ENCODE peak calls at places on chromosome 14, in ten cellular contexts. One of them, this sample, is unnamed.

GRCh38 chr14:51776102-51776894 is 84.1 kb upstream of the GNG2 start:
- DNase-seq in endodermal cell: peak; percentile 92
- DNase-seq in neural progenitor cell: peak; percentile 83
- DNase-seq in Peyer's patch: no peak
- DNase-seq in GM23248: peak; percentile 80
- DNase-seq in prostate gland: peak; percentile 25
- DNase-seq in right lobe of liver: no peak
- DNase-seq in heart left ventricle: peak; percentile 60
- DNase-seq in CD8-positive, alpha-beta memory T cell: no peak
- DNase-seq in IMR-90: peak; percentile 68
- DNase-seq in this sample: peak; percentile 71

GRCh38 chr14:32934891-32935633 is 3.6 kb upstream of the NPAS3 start:
- DNase-seq in right lobe of liver: no peak
- DNase-seq in Peyer's patch: no peak
- DNase-seq in GM23248: peak; percentile 25
- DNase-seq in neural progenitor cell: peak; percentile 57
- DNase-seq in heart left ventricle: no peak
- DNase-seq in endodermal cell: peak; percentile 66
- DNase-seq in CD8-positive, alpha-beta memory T cell: no peak
- DNase-seq in IMR-90: no peak
- DNase-seq in prostate gland: no peak
- DNase-seq in this sample: peak; percentile 47

GRCh38 chr14:96754845-96755184 is 42.4 kb upstream of the VRK1 start:
- DNase-seq in Peyer's patch: no peak
- DNase-seq in CD8-positive, alpha-beta memory T cell: no peak
- DNase-seq in endodermal cell: peak; percentile 95
- DNase-seq in right lobe of liver: no peak
- DNase-seq in prostate gland: no peak
- DNase-seq in GM23248: no peak
- DNase-seq in IMR-90: no peak
- DNase-seq in heart left ventricle: no peak
- DNase-seq in neural progenitor cell: peak; percentile 81
- DNase-seq in this sample: no peak

GRCh38 chr14:58690801-58691516 is 53.2 kb downstream of the DACT1 start:
- DNase-seq in neural progenitor cell: no peak
- DNase-seq in Peyer's patch: no peak
- DNase-seq in prostate gland: no peak
- DNase-seq in right lobe of liver: no peak
- DNase-seq in CD8-positive, alpha-beta memory T cell: no peak
- DNase-seq in GM23248: no peak
- DNase-seq in IMR-90: no peak
- DNase-seq in endodermal cell: no peak
- DNase-seq in heart left ventricle: no peak
- DNase-seq in this sample: peak; percentile 37

GRCh38 chr14:58712357-58712756 is 74.6 kb downstream of the DACT1 start:
- DNase-seq in CD8-positive, alpha-beta memory T cell: no peak
- DNase-seq in heart left ventricle: no peak
- DNase-seq in IMR-90: peak; percentile 33
- DNase-seq in prostate gland: no peak
- DNase-seq in endodermal cell: no peak
- DNase-seq in right lobe of liver: no peak
- DNase-seq in GM23248: no peak
- DNase-seq in Peyer's patch: no peak
- DNase-seq in neural progenitor cell: no peak
- DNase-seq in this sample: peak; percentile 55

GRCh38 chr14:34231626-34232025 is 230.4 kb downstream of the SPTSSA start:
- DNase-seq in IMR-90: no peak
- DNase-seq in Peyer's patch: no peak
- DNase-seq in GM23248: no peak
- DNase-seq in heart left ventricle: no peak
- DNase-seq in prostate gland: no peak
- DNase-seq in endodermal cell: no peak
- DNase-seq in right lobe of liver: no peak
- DNase-seq in neural progenitor cell: no peak
- DNase-seq in CD8-positive, alpha-beta memory T cell: no peak
- DNase-seq in this sample: peak; percentile 43

GRCh38 chr14:50333010-50333409 is 20.9 kb downstream of the DMAC2L start:
- DNase-seq in prostate gland: no peak
- DNase-seq in CD8-positive, alpha-beta memory T cell: no peak
- DNase-seq in IMR-90: peak; percentile 86
- DNase-seq in Peyer's patch: no peak
- DNase-seq in endodermal cell: no peak
- DNase-seq in neural progenitor cell: no peak
- DNase-seq in GM23248: peak; percentile 90
- DNase-seq in right lobe of liver: no peak
- DNase-seq in heart left ventricle: peak; percentile 79
- DNase-seq in this sample: peak; percentile 64

GRCh38 chr14:34650786-34651584 is 21.0 kb upstream of the SNX6 start:
- DNase-seq in Peyer's patch: no peak
- DNase-seq in CD8-positive, alpha-beta memory T cell: no peak
- DNase-seq in neural progenitor cell: no peak
- DNase-seq in endodermal cell: no peak
- DNase-seq in heart left ventricle: no peak
- DNase-seq in IMR-90: peak; percentile 100
- DNase-seq in GM23248: peak; percentile 99
- DNase-seq in right lobe of liver: no peak
- DNase-seq in prostate gland: no peak
- DNase-seq in this sample: no peak

GRCh38 chr14:56803816-56804535 is 6.3 kb downstream of the OTX2 start:
- DNase-seq in IMR-90: no peak
- DNase-seq in right lobe of liver: no peak
- DNase-seq in Peyer's patch: no peak
- DNase-seq in heart left ventricle: no peak
- DNase-seq in prostate gland: no peak
- DNase-seq in neural progenitor cell: no peak
- DNase-seq in endodermal cell: peak; percentile 54
- DNase-seq in GM23248: no peak
- DNase-seq in CD8-positive, alpha-beta memory T cell: no peak
- DNase-seq in this sample: no peak

GRCh38 chr14:56799327-56799645 is 11.0 kb downstream of the OTX2 start:
- DNase-seq in heart left ventricle: no peak
- DNase-seq in endodermal cell: no peak
- DNase-seq in neural progenitor cell: no peak
- DNase-seq in right lobe of liver: no peak
- DNase-seq in Peyer's patch: no peak
- DNase-seq in prostate gland: no peak
- DNase-seq in GM23248: no peak
- DNase-seq in IMR-90: no peak
- DNase-seq in CD8-positive, alpha-beta memory T cell: no peak
- DNase-seq in this sample: no peak

GRCh38 chr14:56805201-56805991 is 4.9 kb downstream of the OTX2 start:
- DNase-seq in heart left ventricle: no peak
- DNase-seq in Peyer's patch: no peak
- DNase-seq in IMR-90: no peak
- DNase-seq in GM23248: no peak
- DNase-seq in endodermal cell: peak; percentile 93
- DNase-seq in neural progenitor cell: peak; percentile 86
- DNase-seq in CD8-positive, alpha-beta memory T cell: no peak
- DNase-seq in right lobe of liver: no peak
- DNase-seq in prostate gland: no peak
- DNase-seq in this sample: no peak

GRCh38 chr14:56798447-56799326 is 11.6 kb downstream of the OTX2 start:
- DNase-seq in endodermal cell: peak; percentile 89
- DNase-seq in prostate gland: no peak
- DNase-seq in GM23248: no peak
- DNase-seq in Peyer's patch: no peak
- DNase-seq in heart left ventricle: no peak
- DNase-seq in IMR-90: no peak
- DNase-seq in right lobe of liver: no peak
- DNase-seq in CD8-positive, alpha-beta memory T cell: no peak
- DNase-seq in neural progenitor cell: peak; percentile 82
- DNase-seq in this sample: no peak

DNA sequence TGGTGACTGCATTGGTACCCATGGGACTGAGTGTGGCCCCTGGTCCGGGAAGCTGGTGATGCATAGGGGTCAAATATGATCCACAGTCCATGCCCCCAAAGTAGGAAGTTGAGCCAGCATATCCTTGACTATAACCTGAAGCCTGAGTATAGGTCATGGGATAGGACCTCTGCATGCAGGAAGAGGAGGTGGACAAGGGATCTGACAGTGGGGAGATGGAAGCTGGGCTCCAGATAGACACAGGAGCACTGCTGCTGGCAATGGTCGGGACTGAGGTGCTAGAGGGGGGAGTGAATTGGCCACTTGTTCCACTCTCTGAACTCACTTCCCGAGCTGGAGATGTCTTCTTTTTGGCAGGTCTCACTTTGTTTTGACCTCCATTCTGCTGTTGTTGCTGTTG is 8.4 kb downstream of the OTX2 start:
- DNase-seq in neural progenitor cell: no peak
- DNase-seq in IMR-90: no peak
- DNase-seq in right lobe of liver: no peak
- DNase-seq in Peyer's patch: no peak
- DNase-seq in CD8-positive, alpha-beta memory T cell: no peak
- DNase-seq in prostate gland: no peak
- DNase-seq in endodermal cell: peak; percentile 52
- DNase-seq in heart left ventricle: no peak
- DNase-seq in GM23248: no peak
- DNase-seq in this sample: no peak
- H3K27me3 ChIP-seq in neural progenitor cell: peaks cover 18% of the 10 kb centered on the region
- H3K27me3 ChIP-seq in IMR-90: peaks cover 80% of the 10 kb centered on the region
- H3K27me3 ChIP-seq in right lobe of liver: peaks cover 36% of the 10 kb centered on the region
- H3K27me3 ChIP-seq in Peyer's patch: no peaks in the 10 kb centered on the region
- H3K27me3 ChIP-seq in CD8-positive, alpha-beta memory T cell: peaks cover 28% of the 10 kb centered on the region
- H3K27me3 ChIP-seq in prostate gland: peaks cover 68% of the 10 kb centered on the region
- H3K27me3 ChIP-seq in endodermal cell: peaks cover 10% of the 10 kb centered on the region
- H3K27me3 ChIP-seq in heart left ventricle: peaks cover 78% of the 10 kb centered on the region
- H3K27me3 ChIP-seq in GM23248: peaks cover 89% of the 10 kb centered on the region
- H3K27me3 ChIP-seq in this sample: peaks cover 10% of the 10 kb centered on the region

GRCh38 chr14:92953526-92953925 is 30.6 kb downstream of the CHGA start:
- DNase-seq in endodermal cell: no peak
- DNase-seq in prostate gland: no peak
- DNase-seq in right lobe of liver: peak; percentile 40
- DNase-seq in Peyer's patch: no peak
- DNase-seq in IMR-90: no peak
- DNase-seq in neural progenitor cell: no peak
- DNase-seq in GM23248: no peak
- DNase-seq in heart left ventricle: no peak
- DNase-seq in CD8-positive, alpha-beta memory T cell: no peak
- DNase-seq in this sample: peak; percentile 10

GRCh38 chr14:92952497-92953298 is 29.7 kb downstream of the CHGA start:
- DNase-seq in neural progenitor cell: no peak
- DNase-seq in IMR-90: no peak
- DNase-seq in prostate gland: no peak
- DNase-seq in CD8-positive, alpha-beta memory T cell: no peak
- DNase-seq in right lobe of liver: no peak
- DNase-seq in GM23248: no peak
- DNase-seq in Peyer's patch: no peak
- DNase-seq in heart left ventricle: peak; percentile 83
- DNase-seq in endodermal cell: no peak
- DNase-seq in this sample: peak; percentile 76

GRCh38 chr14:92955381-92955780 is 32.4 kb downstream of the CHGA start:
- DNase-seq in heart left ventricle: no peak
- DNase-seq in right lobe of liver: no peak
- DNase-seq in CD8-positive, alpha-beta memory T cell: no peak
- DNase-seq in Peyer's patch: no peak
- DNase-seq in prostate gland: no peak
- DNase-seq in endodermal cell: no peak
- DNase-seq in IMR-90: no peak
- DNase-seq in neural progenitor cell: no peak
- DNase-seq in GM23248: no peak
- DNase-seq in this sample: peak; percentile 24

GRCh38 chr14:92956961-92957360 is 34.0 kb downstream of the CHGA start:
- DNase-seq in Peyer's patch: no peak
- DNase-seq in prostate gland: no peak
- DNase-seq in heart left ventricle: no peak
- DNase-seq in right lobe of liver: no peak
- DNase-seq in CD8-positive, alpha-beta memory T cell: no peak
- DNase-seq in IMR-90: no peak
- DNase-seq in endodermal cell: no peak
- DNase-seq in neural progenitor cell: no peak
- DNase-seq in GM23248: no peak
- DNase-seq in this sample: peak; percentile 26

DNA sequence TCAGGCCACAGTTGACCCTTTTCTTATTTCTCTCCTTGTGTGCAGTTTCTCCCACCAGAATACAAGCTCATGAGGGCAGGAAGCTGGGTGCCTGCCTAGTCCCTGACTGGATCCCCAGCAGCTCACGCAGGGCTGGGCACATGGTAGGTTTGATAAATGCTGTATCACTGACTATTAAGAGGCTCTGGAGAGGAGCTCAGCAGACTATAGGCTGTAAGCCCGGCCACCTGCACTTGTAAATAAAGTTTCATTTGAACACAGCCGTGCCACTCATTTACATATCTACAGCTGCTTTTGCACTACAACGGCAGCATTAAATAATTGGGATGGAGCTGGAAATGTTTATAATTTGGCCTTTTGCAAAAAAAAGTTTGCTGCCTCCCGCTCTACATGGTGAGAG is 32.0 kb downstream of the CHGA start:
- DNase-seq in prostate gland: no peak
- DNase-seq in neural progenitor cell: no peak
- DNase-seq in GM23248: no peak
- DNase-seq in heart left ventricle: no peak
- DNase-seq in CD8-positive, alpha-beta memory T cell: no peak
- DNase-seq in IMR-90: no peak
- DNase-seq in endodermal cell: no peak
- DNase-seq in Peyer's patch: no peak
- DNase-seq in right lobe of liver: no peak
- DNase-seq in this sample: no peak
- H3K9me3 ChIP-seq in prostate gland: no peaks in the 10 kb centered on the region
- H3K9me3 ChIP-seq in neural progenitor cell: no peaks in the 10 kb centered on the region
- H3K9me3 ChIP-seq in GM23248: no peaks in the 10 kb centered on the region
- H3K9me3 ChIP-seq in heart left ventricle: no peaks in the 10 kb centered on the region
- H3K9me3 ChIP-seq in CD8-positive, alpha-beta memory T cell: no peaks in the 10 kb centered on the region
- H3K9me3 ChIP-seq in IMR-90: no peaks in the 10 kb centered on the region
- H3K9me3 ChIP-seq in endodermal cell: no peaks in the 10 kb centered on the region
- H3K9me3 ChIP-seq in Peyer's patch: no peaks in the 10 kb centered on the region
- H3K9me3 ChIP-seq in right lobe of liver: no peaks in the 10 kb centered on the region
- H3K9me3 ChIP-seq in this sample: no peaks in the 10 kb centered on the region

GRCh38 chr14:104422301-104423223 is 157.0 kb upstream of the C14orf180 start:
- DNase-seq in prostate gland: peak; percentile 73
- DNase-seq in heart left ventricle: no peak
- DNase-seq in GM23248: no peak
- DNase-seq in IMR-90: no peak
- DNase-seq in Peyer's patch: no peak
- DNase-seq in right lobe of liver: no peak
- DNase-seq in neural progenitor cell: no peak
- DNase-seq in CD8-positive, alpha-beta memory T cell: no peak
- DNase-seq in endodermal cell: no peak
- DNase-seq in this sample: no peak
- H3K27me3 ChIP-seq in prostate gland: peaks cover 2% of the 10 kb centered on the region
- H3K27me3 ChIP-seq in heart left ventricle: no peaks in the 10 kb centered on the region
- H3K27me3 ChIP-seq in GM23248: no peaks in the 10 kb centered on the region
- H3K27me3 ChIP-seq in IMR-90: no peaks in the 10 kb centered on the region
- H3K27me3 ChIP-seq in Peyer's patch: no peaks in the 10 kb centered on the region
- H3K27me3 ChIP-seq in right lobe of liver: no peaks in the 10 kb centered on the region
- H3K27me3 ChIP-seq in neural progenitor cell: no peaks in the 10 kb centered on the region
- H3K27me3 ChIP-seq in CD8-positive, alpha-beta memory T cell: no peaks in the 10 kb centered on the region
- H3K27me3 ChIP-seq in endodermal cell: no peaks in the 10 kb centered on the region
- H3K27me3 ChIP-seq in this sample: no peaks in the 10 kb centered on the region

GRCh38 chr14:66477567-66477966 is 8.6 kb upstream of the CCDC196 start:
- DNase-seq in Peyer's patch: no peak
- DNase-seq in IMR-90: no peak
- DNase-seq in GM23248: no peak
- DNase-seq in right lobe of liver: no peak
- DNase-seq in prostate gland: no peak
- DNase-seq in heart left ventricle: no peak
- DNase-seq in endodermal cell: no peak
- DNase-seq in CD8-positive, alpha-beta memory T cell: no peak
- DNase-seq in neural progenitor cell: no peak
- DNase-seq in this sample: no peak

GRCh38 chr14:66476964-66477363 is 9.2 kb upstream of the CCDC196 start:
- DNase-seq in IMR-90: peak; percentile 9
- DNase-seq in neural progenitor cell: no peak
- DNase-seq in endodermal cell: no peak
- DNase-seq in CD8-positive, alpha-beta memory T cell: no peak
- DNase-seq in Peyer's patch: no peak
- DNase-seq in right lobe of liver: no peak
- DNase-seq in prostate gland: no peak
- DNase-seq in GM23248: peak; percentile 53
- DNase-seq in heart left ventricle: no peak
- DNase-seq in this sample: no peak

GRCh38 chr14:66468778-66469367 is 17.3 kb upstream of the CCDC196 start:
- DNase-seq in CD8-positive, alpha-beta memory T cell: no peak
- DNase-seq in right lobe of liver: no peak
- DNase-seq in endodermal cell: no peak
- DNase-seq in IMR-90: no peak
- DNase-seq in GM23248: no peak
- DNase-seq in heart left ventricle: no peak
- DNase-seq in Peyer's patch: no peak
- DNase-seq in prostate gland: no peak
- DNase-seq in neural progenitor cell: no peak
- DNase-seq in this sample: no peak

GRCh38 chr14:66473223-66473622 is 12.9 kb upstream of the CCDC196 start:
- DNase-seq in prostate gland: no peak
- DNase-seq in Peyer's patch: no peak
- DNase-seq in neural progenitor cell: no peak
- DNase-seq in endodermal cell: no peak
- DNase-seq in right lobe of liver: no peak
- DNase-seq in IMR-90: no peak
- DNase-seq in heart left ventricle: no peak
- DNase-seq in GM23248: no peak
- DNase-seq in CD8-positive, alpha-beta memory T cell: no peak
- DNase-seq in this sample: no peak

GRCh38 chr14:66471584-66471983 is 14.6 kb upstream of the CCDC196 start:
- DNase-seq in Peyer's patch: no peak
- DNase-seq in endodermal cell: no peak
- DNase-seq in heart left ventricle: no peak
- DNase-seq in prostate gland: no peak
- DNase-seq in right lobe of liver: no peak
- DNase-seq in CD8-positive, alpha-beta memory T cell: no peak
- DNase-seq in IMR-90: no peak
- DNase-seq in GM23248: no peak
- DNase-seq in neural progenitor cell: no peak
- DNase-seq in this sample: no peak
- H3K9me3 ChIP-seq in Peyer's patch: no peaks in the 10 kb centered on the region
- H3K9me3 ChIP-seq in endodermal cell: peaks cover 69% of the 10 kb centered on the region
- H3K9me3 ChIP-seq in heart left ventricle: peaks cover 26% of the 10 kb centered on the region
- H3K9me3 ChIP-seq in prostate gland: no peaks in the 10 kb centered on the region
- H3K9me3 ChIP-seq in right lobe of liver: no peaks in the 10 kb centered on the region
- H3K9me3 ChIP-seq in CD8-positive, alpha-beta memory T cell: no peaks in the 10 kb centered on the region
- H3K9me3 ChIP-seq in IMR-90: no peaks in the 10 kb centered on the region
- H3K9me3 ChIP-seq in GM23248: peaks cover 3% of the 10 kb centered on the region
- H3K9me3 ChIP-seq in neural progenitor cell: peaks cover 49% of the 10 kb centered on the region
- H3K9me3 ChIP-seq in this sample: no peaks in the 10 kb centered on the region